ENCODE peak calls at places on chromosome 17, in four cellular contexts. I is cardiac fibroblast, N is BJ, H is SK-N-SH. K is an unnamed sample.

GRCh38 chr17:77833769-77834168 is 124.7 kb upstream of the TNRC6C start:
- DNase-seq in N (no peak), I (no peak), H (no peak), K (no peak)

GRCh38 chr17:61514491-61514890 is 62.3 kb downstream of the TBX4 start:
- DNase-seq in H (no peak), I (no peak), N (no peak), K (no peak)

GRCh38 chr17:78745407-78746088 is 36.5 kb downstream of the CYTH1 start:
- DNase-seq in I (peak; percentile 66), H (no peak), N (no peak), K (peak; percentile 59)

GRCh38 chr17:57422574-57423164 is 166.3 kb downstream of the MSI2 start:
- DNase-seq in N (no peak), I (peak; percentile 78), H (no peak), K (peak; percentile 93)

GRCh38 chr17:59369026-59369724 is 37.7 kb downstream of the YPEL2 start:
- DNase-seq in N (no peak), H (no peak), I (peak; percentile 54), K (no peak)

GRCh38 chr17:3735515-3735914 is 11.8 kb downstream of the HASPIN start:
- DNase-seq in H (no peak), I (peak; percentile 14), N (no peak), K (no peak)

GRCh38 chr17:72342582-72343527 is 222.0 kb downstream of the SOX9 start:
- DNase-seq in I (peak; percentile 43), H (no peak), N (no peak), K (no peak)

GRCh38 chr17:21540502-21540901 is 151.8 kb upstream of the KCNJ18 start:
- DNase-seq in I (no peak), H (no peak), N (no peak), K (no peak)

GRCh38 chr17:7429722-7430121 is 1.1 kb downstream of the SPEM3 start:
- DNase-seq in N (no peak), H (no peak), I (no peak), K (no peak)

GRCh38 chr17:77455111-77455877 is 314.5 kb downstream of the SEC14L1 start:
- DNase-seq in H (no peak), I (peak; percentile 93), N (no peak), K (no peak)

GRCh38 chr17:8740486-8740885 is 4.2 kb downstream of the CCDC42 start:
- DNase-seq in H (no peak), I (no peak), N (no peak), K (no peak)

GRCh38 chr17:2077040-2077439 is 22.1 kb downstream of the HIC1 start:
- DNase-seq in N (no peak), I (no peak), H (no peak), K (no peak)

GRCh38 chr17:2074919-2075318 is 20.0 kb downstream of the HIC1 start:
- DNase-seq in N (no peak), H (no peak), I (no peak), K (no peak)

GRCh38 chr17:2076461-2076984 is 21.6 kb downstream of the HIC1 start:
- DNase-seq in H (peak; percentile 86), I (no peak), N (no peak), K (no peak)

GRCh38 chr17:2071421-2072281 is 16.7 kb downstream of the HIC1 start:
- DNase-seq in I (peak; percentile 87), H (no peak), N (no peak), K (no peak)

GRCh38 chr17:2075336-2076056 is 20.6 kb downstream of the HIC1 start:
- DNase-seq in I (no peak), H (peak; percentile 78), N (no peak), K (peak; percentile 26)
- TF ChIP-seq CTCF in I (peak; percentile 6), H (no peak), N (peak; percentile 17), K (no peak)

DNA sequence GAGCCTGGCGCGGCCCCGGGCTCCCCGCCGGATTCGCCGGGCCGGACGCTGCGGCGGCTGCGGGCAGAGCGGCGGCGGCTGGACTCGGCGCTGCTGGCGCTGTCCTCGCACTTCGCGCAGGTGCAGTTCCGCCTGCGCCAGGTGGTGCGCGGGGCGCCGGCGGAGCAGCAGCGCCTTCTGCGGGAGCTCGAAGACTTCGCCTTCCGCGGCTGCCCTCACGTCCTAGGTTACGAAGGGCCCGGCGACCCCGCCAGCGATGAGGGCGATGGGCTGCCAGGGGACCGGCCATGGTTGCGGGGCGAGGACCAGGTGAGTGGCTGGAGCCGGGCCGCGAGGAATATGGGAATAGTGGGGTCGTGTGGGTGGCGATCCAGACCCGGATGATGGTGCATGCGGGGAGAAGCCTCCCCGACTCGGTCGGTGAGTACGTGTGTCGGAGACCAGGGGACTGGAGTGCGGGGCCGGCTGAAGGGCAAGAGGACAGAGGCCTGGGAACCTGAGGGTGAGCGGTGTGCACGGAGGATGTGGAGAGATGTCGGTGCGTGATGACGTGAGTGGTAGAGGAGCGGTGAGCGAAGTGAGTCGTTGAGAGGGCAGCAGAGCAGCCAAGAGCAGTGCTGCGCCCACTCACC is 517 bp downstream of the RUNDC1 start:
- DNase-seq in I (peak; percentile 59), H (peak; percentile 65), N (no peak), K (peak; percentile 50)
- TF ChIP-seq CTCF in I (no peak), H (no peak), N (peak; percentile 6), K (peak; percentile 36)

GRCh38 chr17:27646232-27646631 is 15.2 kb downstream of the LGALS9 start:
- DNase-seq in N (no peak), H (no peak), I (no peak), K (no peak)

GRCh38 chr17:27650836-27651235 is 19.8 kb downstream of the LGALS9 start:
- DNase-seq in I (no peak), N (no peak), H (no peak), K (no peak)

GRCh38 chr17:27649929-27650328 is 18.9 kb downstream of the LGALS9 start:
- DNase-seq in N (no peak), H (no peak), I (no peak), K (no peak)

GRCh38 chr17:27644586-27644985 is 13.6 kb downstream of the LGALS9 start:
- DNase-seq in N (no peak), H (no peak), I (no peak), K (peak; percentile 59)

DNA sequence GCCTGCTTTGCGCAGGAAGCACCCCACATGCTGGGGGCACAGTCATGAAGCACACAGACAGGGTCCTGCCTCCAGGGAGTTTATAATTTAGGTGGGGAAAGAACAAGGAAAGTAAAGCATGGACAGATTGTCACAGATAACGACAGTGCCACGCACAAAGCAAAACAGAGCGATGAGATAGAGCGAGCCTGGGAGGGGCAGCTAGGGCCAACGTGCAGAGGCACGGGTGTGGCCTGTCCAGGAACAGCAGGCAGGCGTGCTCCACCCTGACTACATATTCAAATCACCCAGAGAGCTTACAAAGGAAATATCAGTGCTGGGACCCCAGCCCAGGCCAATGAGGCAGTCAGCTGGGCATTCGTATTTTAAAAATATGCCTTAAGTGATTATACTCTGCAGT is 16.8 kb downstream of the LGALS9 start:
- DNase-seq in N (no peak), H (no peak), I (no peak), K (no peak)
- TF ChIP-seq CTCF in N (no peak), H (no peak), I (no peak), K (no peak)

DNA sequence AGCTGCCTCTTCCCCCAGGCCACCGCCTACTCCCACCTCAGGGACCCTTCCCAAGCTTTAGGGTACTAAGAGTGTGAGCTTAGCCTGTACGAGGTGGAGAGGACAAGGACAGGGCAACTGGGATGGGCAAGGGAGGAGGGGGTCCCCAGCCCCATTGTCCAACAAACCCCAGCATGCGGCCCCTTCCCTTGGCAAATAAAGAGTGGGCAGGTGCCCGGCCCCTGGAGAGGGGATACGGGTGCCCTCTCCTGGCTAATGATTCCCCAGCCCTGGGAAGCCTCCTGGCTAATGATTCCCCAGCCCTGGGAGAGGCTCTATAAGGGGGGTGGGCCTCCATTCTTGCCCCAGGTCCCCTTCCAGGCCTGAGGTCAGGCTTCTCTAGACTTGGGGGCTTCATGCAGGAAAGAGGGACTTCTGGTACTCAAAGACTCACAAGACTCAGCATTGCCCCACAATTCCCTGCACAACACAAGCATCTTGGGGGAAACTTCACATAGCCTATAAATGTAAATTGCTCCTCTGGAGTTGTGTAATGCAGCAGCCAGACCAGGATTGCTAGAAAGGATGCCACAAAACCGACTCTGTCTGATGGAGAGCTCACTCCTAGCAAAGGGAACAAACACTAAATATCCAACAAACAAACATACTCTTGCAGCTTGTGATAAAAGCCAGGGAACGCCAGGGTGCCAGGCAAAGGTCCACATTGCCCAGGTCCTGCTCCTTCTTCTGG is 14.9 kb downstream of the SLC13A2 start:
- DNase-seq in N (no peak), I (no peak), H (no peak), K (no peak)
- TF ChIP-seq CTCF in N (no peak), I (no peak), H (no peak), K (no peak)

GRCh38 chr17:82105882-82106696 is 8.1 kb upstream of the FASN start:
- DNase-seq in H (peak; percentile 97), N (no peak), I (peak; percentile 50), K (peak; percentile 91)
- TF ChIP-seq CTCF in H (peak; percentile 49), N (peak; percentile 55), I (peak; percentile 53), K (peak; percentile 28)

GRCh38 chr17:74431568-74432483 is at the start of gene GPRC5C:
- DNase-seq in N (no peak), I (no peak), H (peak; percentile 84), K (peak; percentile 91)

GRCh38 chr17:74435775-74436359 is 4.0 kb downstream of the GPRC5C start:
- DNase-seq in I (no peak), H (no peak), N (no peak), K (no peak)

GRCh38 chr17:74432484-74433391 is 850 bp downstream of the GPRC5C start:
- DNase-seq in N (no peak), H (no peak), I (no peak), K (no peak)

GRCh38 chr17:74430706-74431567 is 951 bp upstream of the GPRC5C start:
- DNase-seq in I (peak; percentile 40), N (no peak), H (peak; percentile 72), K (peak; percentile 93)

GRCh38 chr17:74433421-74434121 is 1.7 kb downstream of the GPRC5C start:
- DNase-seq in I (no peak), N (no peak), H (no peak), K (no peak)
- TF ChIP-seq CTCF in I (no peak), N (no peak), H (no peak), K (no peak)

DNA sequence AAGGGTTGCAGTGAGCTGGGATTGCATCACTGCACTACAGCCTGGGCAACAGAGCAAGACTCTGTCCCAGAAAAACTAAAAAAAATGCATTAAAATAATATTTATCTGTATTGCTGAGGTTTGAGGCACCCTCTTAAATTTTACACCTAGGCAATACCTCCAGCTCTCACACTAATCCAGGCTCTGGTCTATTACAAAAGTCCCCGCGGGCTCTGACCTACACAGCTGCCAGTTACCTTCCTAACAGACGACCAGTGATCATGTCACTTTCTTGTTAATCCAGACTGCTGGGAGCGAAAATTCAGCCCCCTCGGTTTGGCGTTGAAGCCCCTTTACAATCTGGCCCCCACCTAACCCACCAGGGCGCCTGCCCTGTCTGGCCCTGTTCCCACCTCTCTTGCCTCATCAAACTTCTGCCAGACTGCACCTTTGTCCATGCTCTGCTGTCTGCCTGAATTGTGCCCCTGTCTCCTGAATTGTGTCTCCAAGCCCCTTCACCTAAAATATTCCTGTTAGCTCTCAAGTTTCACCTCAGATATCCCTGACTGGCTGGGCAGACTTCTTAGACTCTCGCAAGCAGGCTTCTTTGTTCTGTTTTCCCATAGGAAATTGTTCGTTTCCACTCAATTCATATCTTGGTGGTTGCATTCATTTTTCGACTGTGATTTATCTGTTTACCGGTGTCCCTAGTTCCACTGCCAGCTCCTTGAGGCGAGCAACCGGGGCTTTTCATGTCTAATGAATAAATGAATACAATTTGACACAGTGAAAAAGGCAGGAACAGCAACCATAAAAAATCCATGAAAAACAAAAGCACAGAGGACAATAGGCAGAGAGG is 65.9 kb downstream of the PITPNC1 start:
- DNase-seq in I (no peak), N (no peak), H (no peak), K (no peak)
- TF ChIP-seq CTCF in I (no peak), N (no peak), H (no peak), K (no peak)

GRCh38 chr17:42608692-42609181 is 437 bp downstream of the RETREG3 start:
- DNase-seq in I (no peak), N (no peak), H (no peak), K (no peak)
- TF ChIP-seq CTCF in I (no peak), N (no peak), H (no peak), K (no peak)

GRCh38 chr17:30378797-30379302 is at the start of gene CPD:
- DNase-seq in H (peak; percentile 99), I (peak; percentile 95), N (peak; percentile 53), K (peak; percentile 96)
- TF ChIP-seq CTCF in H (no peak), I (no peak), N (no peak), K (no peak)